ENCODE peak calls at places on chromosomes 6 and 20, in five cellular contexts. B, F, V, Z and D are unnamed samples.

GRCh38 chr20:24033151-24033550 is 44.6 kb upstream of the GGTLC1 start:
- DNase-seq in B (no peak), F (no peak), V (no peak), Z (no peak), D (no peak)

GRCh38 chr6:9646346-9647042 is 768.4 kb downstream of the TFAP2A start:
- DNase-seq in B (peak), F (peak), V (peak), Z (no peak), D (no peak)

GRCh38 chr6:28981391-28981832 is 23.7 kb downstream of the ZNF311 start:
- DNase-seq in B (peak), F (peak), V (peak), Z (peak), D (peak)

GRCh38 chr20:51310216-51310615 is 232.3 kb downstream of the NFATC2 start:
- DNase-seq in B (peak), F (no peak), V (no peak), Z (no peak), D (no peak)

GRCh38 chr6:36968266-36968977 is 13.9 kb downstream of the PI16 start:
- DNase-seq in B (peak), F (no peak), V (peak), Z (no peak), D (no peak)

GRCh38 chr20:58636983-58637421 is 14.1 kb upstream of the STX16 start:
- DNase-seq in B (no peak), F (no peak), V (no peak), Z (no peak), D (no peak)

GRCh38 chr6:35547666-35548065 is 35.0 kb upstream of the TULP1 start:
- DNase-seq in B (no peak), F (no peak), V (no peak), Z (no peak), D (no peak)

GRCh38 chr6:113994934-113995342 is 24.0 kb upstream of the HDAC2 start:
- DNase-seq in B (peak), F (peak), V (peak), Z (peak), D (no peak)

GRCh38 chr6:44074383-44075136 is 52.7 kb downstream of the MRPL14 start:
- DNase-seq in B (peak), F (peak), V (peak), Z (peak), D (peak)

GRCh38 chr6:142568857-142569597 is 267.2 kb downstream of the ADGRG6 start:
- DNase-seq in B (peak), F (no peak), V (peak), Z (no peak), D (no peak)

GRCh38 chr20:63130654-63131577 is 85.0 kb downstream of the YTHDF1 start:
- DNase-seq in B (no peak), F (no peak), V (no peak), Z (no peak), D (peak)

GRCh38 chr20:3350412-3350811 is 57.1 kb downstream of the DNAAF9 start:
- DNase-seq in B (peak), F (peak), V (no peak), Z (no peak), D (no peak)

GRCh38 chr6:12203001-12203400 is 87.2 kb upstream of the EDN1 start:
- DNase-seq in B (peak), F (peak), V (no peak), Z (no peak), D (no peak)

GRCh38 chr6:66278115-66278514 is 571.1 kb upstream of the EYS start:
- DNase-seq in B (no peak), F (no peak), V (no peak), Z (no peak), D (no peak)

GRCh38 chr20:24199493-24199892 is 210.9 kb upstream of the GGTLC1 start:
- DNase-seq in B (no peak), F (no peak), V (no peak), Z (no peak), D (no peak)

GRCh38 chr20:63553933-63554290 is at the start of gene FNDC11:
- DNase-seq in B (no peak), F (peak), V (peak), Z (peak), D (no peak)

GRCh38 chr20:10960416-10960815 is 286.6 kb upstream of the JAG1 start:
- DNase-seq in B (no peak), F (no peak), V (no peak), Z (no peak), D (no peak)

GRCh38 chr20:31666258-31667042 is 28.7 kb downstream of the COX4I2 start:
- DNase-seq in B (no peak), F (no peak), V (peak), Z (no peak), D (no peak)

GRCh38 chr20:37351689-37352610 is 6.0 kb downstream of the SRC start:
- DNase-seq in B (no peak), F (no peak), V (no peak), Z (no peak), D (no peak)

GRCh38 chr6:134152767-134153485 is 100.5 kb upstream of the SLC2A12 start:
- DNase-seq in B (no peak), F (peak), V (no peak), Z (no peak), D (no peak)

GRCh38 chr20:49540696-49541435 is 27.1 kb downstream of the PTGIS start:
- DNase-seq in B (no peak), F (no peak), V (no peak), Z (no peak), D (no peak)

GRCh38 chr20:1827974-1828785 is 67.0 kb upstream of the SIRPA start:
- DNase-seq in B (peak), F (no peak), V (no peak), Z (peak), D (no peak)

GRCh38 chr6:116945809-116946208 is 68.8 kb downstream of the RFX6 start:
- DNase-seq in B (no peak), F (no peak), V (no peak), Z (no peak), D (no peak)

GRCh38 chr20:20462185-20462584 is 94.3 kb downstream of the INSM1 start:
- DNase-seq in B (no peak), F (no peak), V (no peak), Z (no peak), D (no peak)

GRCh38 chr20:20461526-20461925 is 93.6 kb downstream of the INSM1 start:
- DNase-seq in B (no peak), F (no peak), V (no peak), Z (no peak), D (no peak)

GRCh38 chr20:20463933-20464374 is 96.0 kb downstream of the INSM1 start:
- DNase-seq in B (peak), F (no peak), V (peak), Z (peak), D (no peak)

GRCh38 chr20:20466341-20466879 is 98.5 kb downstream of the INSM1 start:
- DNase-seq in B (peak), F (no peak), V (peak), Z (no peak), D (no peak)

DNA sequence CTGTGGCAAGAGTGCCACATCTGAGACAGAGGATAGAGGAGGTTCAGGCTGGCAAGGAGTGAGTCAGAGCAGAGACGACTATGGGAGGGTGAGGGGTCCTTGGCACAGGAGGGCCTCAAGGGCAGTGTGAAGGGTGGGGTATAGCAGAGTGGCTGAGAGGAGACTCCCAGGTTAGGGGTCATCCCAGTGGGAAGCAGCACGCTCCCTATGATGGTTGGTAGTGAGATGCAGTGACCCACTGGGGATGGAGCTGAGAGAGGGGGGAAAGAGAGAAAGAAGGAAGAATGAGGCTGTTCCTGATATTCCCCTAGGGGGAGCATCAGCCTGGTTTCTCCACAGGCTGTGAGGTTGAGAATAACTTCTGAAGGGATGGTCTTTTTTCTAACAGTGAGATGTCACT is 97.4 kb downstream of the INSM1 start:
- DNase-seq in B (no peak), F (no peak), V (peak), Z (no peak), D (no peak)
- TF ChIP-seq CTCF in B (peak), F (peak), V (peak), Z (peak), D (no peak)

DNA sequence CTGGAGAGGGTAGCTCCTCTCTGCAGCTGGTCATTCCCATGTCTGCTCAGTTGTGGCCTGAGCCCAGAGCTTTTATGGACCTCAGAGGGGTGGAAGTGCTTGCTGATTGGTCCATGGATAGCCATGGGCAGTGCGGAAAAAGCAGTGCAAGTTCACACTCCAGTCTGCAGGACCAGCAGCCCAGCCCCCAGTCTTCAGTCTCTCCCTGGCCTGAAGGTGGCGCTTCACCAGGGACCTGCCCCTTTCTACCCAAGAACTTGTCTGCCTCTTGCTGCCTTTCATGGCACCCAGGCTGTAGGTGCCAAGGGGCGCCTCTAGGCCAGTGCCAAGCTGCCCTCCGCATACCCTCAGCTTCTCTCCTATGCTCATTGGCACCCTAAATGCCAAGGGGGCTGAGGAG is 91.0 kb downstream of the TBXT start:
- DNase-seq in B (no peak), F (no peak), V (no peak), Z (no peak), D (no peak)
- TF ChIP-seq CTCF in B (no peak), F (no peak), V (no peak), Z (no peak), D (no peak)

GRCh38 chr6:62889240-62889639 is 322.0 kb upstream of the FKBP1C start:
- DNase-seq in B (no peak), F (no peak), V (no peak), Z (no peak), D (no peak)

DNA sequence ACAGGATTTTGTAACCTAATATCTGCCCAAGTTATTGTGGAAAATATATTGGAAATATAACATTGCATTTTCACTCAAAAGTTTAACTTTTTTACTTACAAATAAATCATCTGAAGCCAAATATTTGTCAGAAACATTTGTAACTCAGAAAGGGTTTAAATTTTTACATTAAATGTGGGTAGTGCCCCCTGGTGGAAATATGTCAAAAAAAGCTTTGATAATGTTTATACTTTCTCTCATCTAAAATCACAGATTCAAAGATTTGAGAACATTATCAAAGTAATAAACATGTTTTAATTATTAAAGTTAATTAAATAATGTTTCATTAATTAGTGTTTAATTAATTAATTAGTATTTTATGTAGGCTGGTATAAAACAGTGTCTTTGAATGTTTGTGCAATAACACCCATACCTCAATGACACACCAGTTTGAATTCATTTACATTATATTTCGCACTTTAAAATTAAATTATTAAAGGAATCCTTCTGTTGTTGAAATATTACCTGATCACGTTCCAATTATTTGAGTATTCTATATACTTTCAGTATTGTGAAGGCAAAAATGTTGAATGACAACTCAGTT is 320.1 kb upstream of the FKBP1C start:
- DNase-seq in B (peak), F (peak), V (no peak), Z (no peak), D (no peak)
- TF ChIP-seq CTCF in B (peak), F (peak), V (peak), Z (peak), D (peak)

DNA sequence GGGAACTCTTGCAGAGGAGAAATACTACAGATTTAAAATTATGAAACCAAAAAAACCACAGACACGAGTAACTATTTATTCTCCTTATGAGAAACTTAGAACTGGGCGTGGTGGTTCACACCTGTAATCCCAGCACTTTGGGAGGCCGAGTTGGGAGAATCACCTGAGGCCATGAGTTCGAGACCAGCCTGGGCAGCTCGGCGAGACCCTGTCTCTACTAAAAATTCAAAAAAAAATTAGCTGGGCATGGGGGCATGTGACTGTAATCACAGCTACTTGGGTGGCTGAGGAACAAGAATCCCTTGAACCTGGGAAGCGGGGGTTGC is 36.8 kb downstream of the SSR1 start:
- DNase-seq in B (no peak), F (no peak), V (no peak), Z (no peak), D (no peak)
- TF ChIP-seq CTCF in B (no peak), F (no peak), V (no peak), Z (no peak), D (peak)

GRCh38 chr6:112289039-112289566 is 34.7 kb upstream of the LAMA4 start:
- DNase-seq in B (peak), F (peak), V (peak), Z (no peak), D (peak)
- TF ChIP-seq CTCF in B (peak), F (no peak), V (no peak), Z (no peak), D (no peak)

GRCh38 chr6:166515072-166515810 is 71.2 kb downstream of the RAMACL start:
- DNase-seq in B (peak), F (no peak), V (peak), Z (no peak), D (no peak)
- TF ChIP-seq CTCF in B (peak), F (peak), V (peak), Z (no peak), D (no peak)